ENCODE peak calls at places on chromosome 22, in five cellular contexts. One of them, this sample, is unnamed.

GRCh38 chr22:11627436-11627797 is 3900.6 kb upstream of the OR11H1 start:
- DNase-seq in heart left ventricle: no peak
- DNase-seq in neuronal stem cell: no peak
- DNase-seq in uterus: no peak
- DNase-seq in adrenal gland: no peak
- DNase-seq in this sample: no peak

GRCh38 chr22:38305481-38306448 is 11.5 kb downstream of the CSNK1E start:
- DNase-seq in heart left ventricle: no peak
- DNase-seq in neuronal stem cell: no peak
- DNase-seq in uterus: no peak
- DNase-seq in adrenal gland: no peak
- DNase-seq in this sample: no peak

GRCh38 chr22:32448980-32449379 is 15.3 kb downstream of the BPIFC start:
- DNase-seq in heart left ventricle: no peak
- DNase-seq in neuronal stem cell: no peak
- DNase-seq in uterus: no peak
- DNase-seq in adrenal gland: no peak
- DNase-seq in this sample: no peak

GRCh38 chr22:42915980-42916765 is 59.1 kb upstream of the ARFGAP3 start:
- DNase-seq in heart left ventricle: no peak
- DNase-seq in neuronal stem cell: no peak
- DNase-seq in uterus: no peak
- DNase-seq in adrenal gland: no peak
- DNase-seq in this sample: no peak

GRCh38 chr22:19040581-19041402 is 81.4 kb downstream of the DGCR2 start:
- DNase-seq in heart left ventricle: no peak
- DNase-seq in neuronal stem cell: no peak
- DNase-seq in uterus: no peak
- DNase-seq in adrenal gland: no peak
- DNase-seq in this sample: no peak

GRCh38 chr22:23670378-23671295 is 20.2 kb upstream of the RGL4 start:
- DNase-seq in heart left ventricle: no peak
- DNase-seq in neuronal stem cell: no peak
- DNase-seq in uterus: no peak
- DNase-seq in adrenal gland: peak; percentile 42
- DNase-seq in this sample: no peak

GRCh38 chr22:44898236-44898635 is 111.6 kb downstream of the PHF21B start:
- DNase-seq in heart left ventricle: no peak
- DNase-seq in neuronal stem cell: no peak
- DNase-seq in uterus: no peak
- DNase-seq in adrenal gland: no peak
- DNase-seq in this sample: no peak

GRCh38 chr22:43110927-43111623 is 525 bp downstream of the BIK start:
- DNase-seq in heart left ventricle: no peak
- DNase-seq in neuronal stem cell: no peak
- DNase-seq in uterus: no peak
- DNase-seq in adrenal gland: peak; percentile 41
- DNase-seq in this sample: peak; percentile 33

GRCh38 chr22:45534339-45535192 is 31.9 kb downstream of the FBLN1 start:
- DNase-seq in heart left ventricle: no peak
- DNase-seq in neuronal stem cell: no peak
- DNase-seq in uterus: peak; percentile 61
- DNase-seq in adrenal gland: no peak
- DNase-seq in this sample: no peak

GRCh38 chr22:43228330-43228729 is 41.4 kb upstream of the TTLL12 start:
- DNase-seq in heart left ventricle: no peak
- DNase-seq in neuronal stem cell: no peak
- DNase-seq in uterus: no peak
- DNase-seq in adrenal gland: peak; percentile 39
- DNase-seq in this sample: peak; percentile 36

GRCh38 chr22:17348464-17349103 is 20.7 kb upstream of the CECR2 start:
- DNase-seq in heart left ventricle: no peak
- DNase-seq in neuronal stem cell: no peak
- DNase-seq in uterus: no peak
- DNase-seq in adrenal gland: no peak
- DNase-seq in this sample: no peak

GRCh38 chr22:43740587-43741270 is 71.4 kb downstream of the EFCAB6 start:
- DNase-seq in heart left ventricle: no peak
- DNase-seq in neuronal stem cell: no peak
- DNase-seq in uterus: no peak
- DNase-seq in adrenal gland: no peak
- DNase-seq in this sample: no peak

GRCh38 chr22:45073064-45073463 is 63.3 kb upstream of the PHF21B start:
- DNase-seq in heart left ventricle: no peak
- DNase-seq in neuronal stem cell: no peak
- DNase-seq in uterus: no peak
- DNase-seq in adrenal gland: no peak
- DNase-seq in this sample: no peak

GRCh38 chr22:47125603-47126002 is 363.2 kb downstream of the TBC1D22A start:
- DNase-seq in heart left ventricle: no peak
- DNase-seq in neuronal stem cell: no peak
- DNase-seq in uterus: no peak
- DNase-seq in adrenal gland: no peak
- DNase-seq in this sample: no peak

GRCh38 chr22:23065495-23066122 is 4.7 kb upstream of the GNAZ start:
- DNase-seq in heart left ventricle: peak; percentile 13
- DNase-seq in neuronal stem cell: no peak
- DNase-seq in uterus: peak; percentile 6
- DNase-seq in adrenal gland: peak; percentile 2
- DNase-seq in this sample: peak; percentile 1

GRCh38 chr22:32478994-32479393 is 4.4 kb downstream of the FBXO7 start:
- DNase-seq in heart left ventricle: no peak
- DNase-seq in neuronal stem cell: no peak
- DNase-seq in uterus: no peak
- DNase-seq in adrenal gland: peak; percentile 62
- DNase-seq in this sample: no peak

GRCh38 chr22:25216230-25216629 is 3.2 kb upstream of the CRYBB2 start:
- DNase-seq in heart left ventricle: no peak
- DNase-seq in neuronal stem cell: no peak
- DNase-seq in uterus: no peak
- DNase-seq in adrenal gland: no peak
- DNase-seq in this sample: no peak

GRCh38 chr22:50146440-50147228 is 23.9 kb upstream of the PANX2 start:
- DNase-seq in heart left ventricle: peak; percentile 54
- DNase-seq in neuronal stem cell: no peak
- DNase-seq in uterus: peak; percentile 65
- DNase-seq in adrenal gland: peak; percentile 66
- DNase-seq in this sample: no peak

GRCh38 chr22:48075604-48076400 is 1313.4 kb downstream of the TBC1D22A start:
- DNase-seq in heart left ventricle: no peak
- DNase-seq in neuronal stem cell: no peak
- DNase-seq in uterus: peak; percentile 47
- DNase-seq in adrenal gland: no peak
- DNase-seq in this sample: no peak

GRCh38 chr22:24434472-24435322 is 7.3 kb downstream of the ADORA2A start:
- DNase-seq in heart left ventricle: peak; percentile 76
- DNase-seq in neuronal stem cell: no peak
- DNase-seq in uterus: no peak
- DNase-seq in adrenal gland: peak; percentile 52
- DNase-seq in this sample: no peak

GRCh38 chr22:42116848-42117424 is 13.7 kb downstream of the CYP2D6 start:
- DNase-seq in heart left ventricle: no peak
- DNase-seq in neuronal stem cell: no peak
- DNase-seq in uterus: no peak
- DNase-seq in adrenal gland: no peak
- DNase-seq in this sample: no peak

GRCh38 chr22:47593911-47594311 is 831.5 kb downstream of the TBC1D22A start:
- DNase-seq in heart left ventricle: peak; percentile 8
- DNase-seq in neuronal stem cell: no peak
- DNase-seq in uterus: no peak
- DNase-seq in adrenal gland: no peak
- DNase-seq in this sample: no peak

GRCh38 chr22:49155809-49156580 is 671.7 kb downstream of the BRD1 start:
- DNase-seq in heart left ventricle: no peak
- DNase-seq in neuronal stem cell: no peak
- DNase-seq in uterus: no peak
- DNase-seq in adrenal gland: no peak
- DNase-seq in this sample: no peak

GRCh38 chr22:49983148-49984042 is 22.8 kb downstream of the PIM3 start:
- DNase-seq in heart left ventricle: peak; percentile 18
- DNase-seq in neuronal stem cell: no peak
- DNase-seq in uterus: peak; percentile 27
- DNase-seq in adrenal gland: no peak
- DNase-seq in this sample: no peak

GRCh38 chr22:29337631-29338284 is 22.3 kb upstream of the RASL10A start:
- DNase-seq in heart left ventricle: no peak
- DNase-seq in neuronal stem cell: no peak
- DNase-seq in uterus: no peak
- DNase-seq in adrenal gland: no peak
- DNase-seq in this sample: no peak
- H3K27ac ChIP-seq in heart left ventricle: no peak overlapping the region
- H3K27ac ChIP-seq in neuronal stem cell: no peak overlapping the region
- H3K27ac ChIP-seq in uterus: no peak overlapping the region
- H3K27ac ChIP-seq in adrenal gland: no peak overlapping the region
- H3K27ac ChIP-seq in this sample: no peak overlapping the region

DNA sequence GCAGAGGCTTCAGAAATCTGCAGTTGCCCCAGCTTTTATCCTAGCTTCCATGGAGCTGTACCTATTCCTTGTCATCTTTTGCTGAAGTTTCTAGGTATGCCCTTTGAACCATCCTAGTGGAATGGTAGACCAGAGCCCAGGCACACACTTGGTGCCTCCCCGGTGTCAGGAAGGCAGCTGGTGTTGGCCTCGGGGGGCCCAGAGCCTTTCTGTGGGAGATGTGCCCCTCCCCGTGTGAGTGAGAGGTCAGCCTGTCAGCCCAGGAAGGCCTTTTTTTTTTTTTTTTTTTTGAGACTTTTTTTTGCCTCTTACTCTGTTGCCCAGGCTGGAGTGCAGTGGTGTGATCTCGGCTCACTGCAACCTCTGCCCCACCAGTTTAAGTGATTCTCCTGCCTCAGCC is 58.4 kb downstream of the MED15 start:
- DNase-seq in heart left ventricle: no peak
- DNase-seq in neuronal stem cell: no peak
- DNase-seq in uterus: no peak
- DNase-seq in adrenal gland: no peak
- DNase-seq in this sample: no peak
- H3K4me1 ChIP-seq in heart left ventricle: peaks cover 38% of the 10 kb centered on the region
- H3K4me1 ChIP-seq in neuronal stem cell: no peaks in the 10 kb centered on the region
- H3K4me1 ChIP-seq in uterus: peaks cover 7% of the 10 kb centered on the region
- H3K4me1 ChIP-seq in adrenal gland: peaks cover 47% of the 10 kb centered on the region
- H3K4me1 ChIP-seq in this sample: peaks cover 11% of the 10 kb centered on the region

DNA sequence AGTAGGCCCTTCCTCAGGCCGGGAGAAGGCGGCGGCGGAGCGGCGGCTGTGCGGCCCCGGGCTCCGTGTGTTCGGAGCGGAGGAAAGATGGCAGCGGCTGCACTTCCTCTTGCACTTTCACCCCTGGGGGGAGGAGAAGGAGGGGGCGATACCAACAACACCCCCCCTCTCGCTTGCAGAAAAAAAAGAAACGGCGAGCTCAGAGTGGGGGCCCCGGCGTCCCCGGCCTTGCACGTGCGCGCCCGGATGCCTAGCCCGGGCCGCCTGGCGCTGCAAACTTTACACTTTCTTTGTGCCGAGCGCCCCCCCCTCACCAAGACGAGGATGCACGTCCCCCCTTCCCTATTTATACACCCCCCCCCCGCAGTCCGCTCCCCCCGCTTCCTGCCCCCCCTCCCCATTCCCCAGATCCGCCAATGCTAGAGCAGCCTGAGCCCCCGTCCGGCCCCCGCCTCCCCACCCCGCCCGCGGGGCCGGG is at the start of gene PATZ1:
- DNase-seq in heart left ventricle: peak; percentile 82
- DNase-seq in neuronal stem cell: peak; percentile 69
- DNase-seq in uterus: peak; percentile 80
- DNase-seq in adrenal gland: peak; percentile 83
- DNase-seq in this sample: no peak
- H3K27ac ChIP-seq in heart left ventricle: peak within 1 kb of the TSS; percentile 91
- H3K27ac ChIP-seq in neuronal stem cell: peak within 1 kb of the TSS; percentile 96
- H3K27ac ChIP-seq in uterus: peak within 1 kb of the TSS; percentile 90
- H3K27ac ChIP-seq in adrenal gland: peak within 1 kb of the TSS; percentile 43
- H3K27ac ChIP-seq in this sample: peak within 1 kb of the TSS; percentile 88

DNA sequence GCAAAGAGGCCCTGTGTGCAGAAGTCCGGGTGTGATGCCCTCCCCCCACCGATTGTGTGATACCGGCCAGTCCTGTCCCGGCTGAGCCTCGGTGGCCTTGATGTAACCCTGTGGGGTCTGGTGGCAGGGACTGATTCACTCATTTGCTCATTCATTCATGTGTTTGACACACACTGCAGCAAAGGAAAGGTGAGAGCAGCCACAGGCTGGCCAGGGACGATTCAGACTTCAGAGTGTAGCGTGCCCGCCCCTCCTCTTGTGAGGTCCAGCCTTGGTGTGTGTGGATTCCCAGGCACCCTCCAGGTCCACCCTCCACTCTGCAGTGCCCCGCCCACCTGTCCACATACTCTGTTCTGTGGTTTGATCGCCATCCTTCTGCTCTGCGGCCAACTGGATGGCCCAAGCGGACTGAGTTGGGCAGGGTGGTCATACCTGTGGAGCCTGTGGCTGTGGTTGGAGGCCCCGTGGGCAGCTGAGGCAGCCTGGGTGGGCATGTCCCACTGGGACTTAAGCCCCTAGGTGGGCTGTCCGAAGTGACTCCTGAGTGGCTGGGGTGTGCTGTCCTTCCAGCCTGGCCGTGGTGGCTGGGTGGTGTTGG is 58.0 kb upstream of the CCDC188 start:
- DNase-seq in heart left ventricle: no peak
- DNase-seq in neuronal stem cell: no peak
- DNase-seq in uterus: no peak
- DNase-seq in adrenal gland: no peak
- DNase-seq in this sample: no peak
- H3K4me1 ChIP-seq in heart left ventricle: peaks cover 46% of the 10 kb centered on the region
- H3K4me1 ChIP-seq in neuronal stem cell: peaks cover 21% of the 10 kb centered on the region
- H3K4me1 ChIP-seq in uterus: no peaks in the 10 kb centered on the region
- H3K4me1 ChIP-seq in adrenal gland: peaks cover 12% of the 10 kb centered on the region
- H3K4me1 ChIP-seq in this sample: peaks cover 51% of the 10 kb centered on the region

GRCh38 chr22:28222571-28222970 is 303.5 kb upstream of the PITPNB start:
- DNase-seq in heart left ventricle: no peak
- DNase-seq in neuronal stem cell: no peak
- DNase-seq in uterus: no peak
- DNase-seq in adrenal gland: no peak
- DNase-seq in this sample: no peak
- H3K27ac ChIP-seq in heart left ventricle: no peak overlapping the region
- H3K27ac ChIP-seq in neuronal stem cell: no peak overlapping the region
- H3K27ac ChIP-seq in uterus: no peak overlapping the region
- H3K27ac ChIP-seq in adrenal gland: no peak overlapping the region
- H3K27ac ChIP-seq in this sample: no peak overlapping the region

GRCh38 chr22:35037089-35037488 is 28.9 kb upstream of the ISX start:
- DNase-seq in heart left ventricle: no peak
- DNase-seq in neuronal stem cell: peak; percentile 8
- DNase-seq in uterus: no peak
- DNase-seq in adrenal gland: no peak
- DNase-seq in this sample: no peak
- H3K4me1 ChIP-seq in heart left ventricle: no peaks in the 10 kb centered on the region
- H3K4me1 ChIP-seq in neuronal stem cell: no peaks in the 10 kb centered on the region
- H3K4me1 ChIP-seq in uterus: no peaks in the 10 kb centered on the region
- H3K4me1 ChIP-seq in adrenal gland: no peaks in the 10 kb centered on the region
- H3K4me1 ChIP-seq in this sample: no peaks in the 10 kb centered on the region

DNA sequence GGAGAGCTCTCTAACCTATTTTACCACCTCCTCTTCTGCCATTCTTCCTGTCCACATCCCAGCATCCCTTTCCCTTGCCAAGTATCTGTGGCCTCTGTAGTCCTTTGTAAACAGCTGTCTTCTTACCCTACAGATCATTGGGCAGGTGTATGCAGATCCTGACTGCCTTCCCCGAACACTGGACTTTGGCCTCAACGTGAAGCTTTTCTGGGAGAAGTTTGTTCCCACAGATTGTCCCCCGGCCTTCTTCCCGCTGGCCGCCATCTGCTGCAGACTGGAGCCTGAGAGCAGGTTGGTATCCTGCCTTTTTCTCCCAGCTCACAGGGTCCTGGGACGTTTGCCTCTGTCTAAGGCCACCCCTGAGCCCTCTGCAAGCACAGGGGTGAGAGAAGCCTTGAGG is 17.3 kb downstream of the PIK3IP1 start:
- DNase-seq in heart left ventricle: no peak
- DNase-seq in neuronal stem cell: no peak
- DNase-seq in uterus: no peak
- DNase-seq in adrenal gland: no peak
- DNase-seq in this sample: no peak
- H3K27ac ChIP-seq in heart left ventricle: no peak overlapping the region
- H3K27ac ChIP-seq in neuronal stem cell: no peak overlapping the region
- H3K27ac ChIP-seq in uterus: no peak overlapping the region
- H3K27ac ChIP-seq in adrenal gland: no peak overlapping the region
- H3K27ac ChIP-seq in this sample: no peak overlapping the region

This sample was measured in heart right ventricle.